ENCODE peak calls at places on chromosomes 6 and 20, in six cellular contexts. A is MM.1S, U is HCT116, N is neural progenitor cell, J is GM23248, C is SK-N-SH. V is an unnamed sample.

GRCh38 chr20:40958598-40958997 is 70.0 kb upstream of the TOP1 start:
- DNase-seq in A (no peak), J (no peak), N (no peak), C (no peak), U (no peak), V (peak; percentile 43)

GRCh38 chr6:102736941-102737368 is 1343.4 kb downstream of the GRIK2 start:
- DNase-seq in U (no peak), A (no peak), C (no peak), N (no peak), J (peak; percentile 59), V (peak; percentile 86)

GRCh38 chr6:125094563-125094962 is 59.0 kb upstream of the TPD52L1 start:
- DNase-seq in A (no peak), N (no peak), J (peak; percentile 53), C (no peak), U (no peak), V (peak; percentile 51)

GRCh38 chr6:14894105-14894504 is 351.8 kb upstream of the JARID2 start:
- DNase-seq in U (no peak), C (no peak), J (no peak), N (no peak), A (no peak), V (no peak)

GRCh38 chr20:42003380-42003779 is 385.2 kb upstream of the CHD6 start:
- DNase-seq in N (no peak), U (no peak), A (no peak), J (no peak), C (no peak), V (no peak)

GRCh38 chr6:159104931-159105330 is 60.1 kb upstream of the TAGAP start:
- DNase-seq in U (no peak), A (no peak), N (no peak), J (no peak), C (no peak), V (no peak)

GRCh38 chr6:160534050-160534696 is 129.9 kb downstream of the LPA start:
- DNase-seq in A (peak; percentile 7), U (peak; percentile 18), N (peak; percentile 70), J (peak; percentile 54), C (peak; percentile 59), V (peak; percentile 70)

GRCh38 chr20:49403012-49403411 is 79.5 kb downstream of the KCNB1 start:
- DNase-seq in J (no peak), N (no peak), C (no peak), A (no peak), U (no peak), V (no peak)

GRCh38 chr20:63625771-63626423 is 1.0 kb downstream of the GMEB2 start:
- DNase-seq in J (peak; percentile 59), A (peak; percentile 38), C (peak; percentile 67), N (peak; percentile 34), U (no peak), V (peak; percentile 12)

GRCh38 chr6:82176616-82177015 is 70.9 kb downstream of the IBTK start:
- DNase-seq in U (no peak), J (peak; percentile 33), N (no peak), A (no peak), C (no peak), V (no peak)
- H3K9ac ChIP-seq in U (no peak overlapping the region), J (peak overlapping the region; percentile 26), N (no peak overlapping the region), A (no peak overlapping the region), C (no peak overlapping the region), V (no peak overlapping the region)

GRCh38 chr20:22584922-22585785 is 782 bp upstream of the FOXA2 start:
- DNase-seq in J (no peak), A (no peak), C (no peak), N (peak; percentile 68), U (no peak), V (peak; percentile 39)

GRCh38 chr20:22584630-22584921 is 204 bp upstream of the FOXA2 start:
- DNase-seq in J (no peak), A (no peak), N (peak; percentile 39), U (no peak), C (no peak), V (peak; percentile 71)

GRCh38 chr20:22582386-22582959 is 1.9 kb downstream of the FOXA2 start:
- DNase-seq in N (peak; percentile 45), A (no peak), U (no peak), C (no peak), J (no peak), V (no peak)

GRCh38 chr20:22582960-22583772 is 1.2 kb downstream of the FOXA2 start:
- DNase-seq in C (no peak), N (peak; percentile 66), U (no peak), J (peak; percentile 17), A (no peak), V (peak; percentile 17)

GRCh38 chr20:22583773-22584629 is at the start of gene FOXA2:
- DNase-seq in U (no peak), J (no peak), N (peak; percentile 61), C (no peak), A (no peak), V (peak; percentile 63)
- H3K4me3 ChIP-seq in U (no peak within 1 kb of the TSS), J (no peak within 1 kb of the TSS), N (peak within 1 kb of the TSS; percentile 32), C (no peak within 1 kb of the TSS), A (no peak within 1 kb of the TSS), V (peak within 1 kb of the TSS; percentile 93)

GRCh38 chr6:52162940-52163908 is 23.0 kb upstream of the IL17A start:
- DNase-seq in J (peak; percentile 40), A (peak; percentile 77), C (no peak), U (peak; percentile 54), N (peak; percentile 11), V (peak; percentile 75)
- TF ChIP-seq EZH2phosphoT487 in J (no peak), A (no peak), C (no peak), U (no peak), N (no peak), V (no peak)

DNA sequence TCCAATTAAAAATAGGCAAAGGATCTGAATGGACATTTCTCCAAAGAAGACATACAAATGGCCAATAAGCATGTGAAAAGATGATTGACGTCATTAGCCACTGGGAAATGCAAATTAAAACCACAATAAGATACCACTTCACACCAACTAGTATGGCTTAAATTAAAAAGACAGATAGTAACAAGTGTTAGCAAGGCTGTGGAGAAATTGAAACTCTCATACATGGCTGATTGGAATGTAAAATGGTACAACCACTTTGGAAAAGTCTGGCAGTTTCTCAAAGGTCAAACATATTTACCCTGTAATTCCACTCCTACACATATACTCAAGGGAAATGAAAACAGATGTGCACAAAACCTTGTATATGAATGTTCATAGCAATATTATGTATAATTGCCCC is 83.6 kb downstream of the CEP57L1 start:
- DNase-seq in J (no peak), U (no peak), A (no peak), C (no peak), N (no peak), V (no peak)
- H3K9ac ChIP-seq in J (no peak overlapping the region), U (no peak overlapping the region), A (no peak overlapping the region), C (no peak overlapping the region), N (no peak overlapping the region), V (no peak overlapping the region)

V was measured in PC-3.